ENCODE peak calls at places on chromosomes 3 and 15, in ten cellular contexts. Y is iris pigment epithelial cell; U is CD4-positive, CD25-positive, alpha-beta regulatory T cell; O is psoas muscle; N is NCI-H2081; F is activated CD4-positive, CD25-positive, alpha-beta regulatory T cell; W is NCI-H69; J is D341Med; R is RWPE1; C is NCI-H510A treated with DMSO at 0.1 percent for 48 hours. D is an unnamed sample.

GRCh38 chr3:169150874-169151273 is 512.6 kb downstream of the MECOM start:
- DNase-seq in R (no peak), J (no peak), N (no peak), O (no peak), W (no peak), F (no peak), C (no peak), U (no peak), Y (no peak), D (no peak)

GRCh38 chr3:14793126-14793857 is 25.5 kb upstream of the FGD5 start:
- DNase-seq in U (no peak), W (no peak), C (no peak), N (no peak), F (no peak), R (no peak), J (no peak), O (peak), Y (no peak), D (no peak)

GRCh38 chr3:149377408-149378111 is at the start of gene TM4SF1:
- DNase-seq in J (no peak), U (no peak), F (no peak), O (peak), W (peak), R (peak), C (no peak), N (peak), Y (peak), D (no peak)

GRCh38 chr15:68200016-68200861 is 4.9 kb downstream of the CALML4 start:
- DNase-seq in C (no peak), F (no peak), W (peak), Y (no peak), O (no peak), J (peak), U (no peak), N (no peak), R (no peak), D (no peak)

GRCh38 chr3:30597131-30597768 is 9.2 kb upstream of the TGFBR2 start:
- DNase-seq in Y (peak), C (no peak), N (no peak), O (no peak), F (no peak), R (peak), J (no peak), W (peak), U (no peak), D (no peak)

GRCh38 chr3:4972652-4973643 is 6.3 kb upstream of the BHLHE40 start:
- DNase-seq in J (no peak), O (no peak), Y (no peak), U (no peak), F (no peak), R (no peak), W (no peak), C (no peak), N (no peak), D (peak)

GRCh38 chr15:87871738-87872315 is 384.7 kb downstream of the NTRK3 start:
- DNase-seq in J (no peak), F (no peak), N (no peak), R (no peak), Y (no peak), U (no peak), C (no peak), W (no peak), O (no peak), D (no peak)

GRCh38 chr3:188634285-188634684 is 480.3 kb downstream of the LPP start:
- DNase-seq in R (no peak), F (no peak), O (no peak), N (no peak), J (no peak), Y (no peak), U (no peak), C (no peak), W (no peak), D (no peak)

GRCh38 chr3:61080737-61081445 is 170.4 kb downstream of the FHIT start:
- DNase-seq in F (no peak), C (no peak), O (no peak), U (no peak), W (peak), J (no peak), R (no peak), N (no peak), Y (no peak), D (no peak)

GRCh38 chr3:188469228-188469885 is 315.4 kb downstream of the LPP start:
- DNase-seq in W (no peak), C (no peak), J (no peak), Y (peak), R (no peak), F (no peak), U (no peak), O (no peak), N (no peak), D (no peak)

GRCh38 chr3:2247831-2248230 is 149.2 kb downstream of the CNTN4 start:
- DNase-seq in W (peak), O (no peak), N (no peak), U (no peak), F (no peak), Y (no peak), J (no peak), R (no peak), C (peak), D (no peak)

GRCh38 chr3:194104041-194104751 is 31.8 kb upstream of the HES1 start:
- DNase-seq in R (no peak), F (no peak), Y (no peak), O (no peak), W (peak), J (no peak), N (no peak), C (no peak), U (no peak), D (peak)

GRCh38 chr3:105195260-105195659 is 171.4 kb upstream of the ALCAM start:
- DNase-seq in F (no peak), O (no peak), C (no peak), R (peak), J (no peak), N (peak), U (no peak), Y (peak), W (no peak), D (no peak)

GRCh38 chr3:140455476-140455875 is 222.4 kb upstream of the TRIM42 start:
- DNase-seq in F (no peak), J (no peak), W (peak), U (no peak), Y (no peak), C (no peak), R (no peak), O (no peak), N (no peak), D (no peak)

GRCh38 chr15:69902414-69903062 is 195.2 kb downstream of the TLE3 start:
- DNase-seq in C (no peak), J (no peak), R (no peak), O (no peak), U (no peak), W (no peak), N (no peak), Y (no peak), F (no peak), D (no peak)

GRCh38 chr15:67033521-67033920 is 31.9 kb upstream of the SMAD3 start:
- DNase-seq in O (no peak), N (no peak), Y (no peak), R (no peak), J (no peak), W (no peak), U (peak), C (no peak), F (peak), D (no peak)

GRCh38 chr15:59371458-59372351 is 966 bp downstream of the MYO1E start:
- DNase-seq in R (peak), O (peak), Y (no peak), J (peak), N (peak), W (peak), U (no peak), C (peak), F (no peak), D (peak)

GRCh38 chr3:133113526-133113925 is 75.3 kb downstream of the TMEM108 start:
- DNase-seq in J (no peak), O (no peak), Y (peak), U (no peak), C (no peak), F (no peak), W (no peak), N (no peak), R (no peak), D (no peak)

GRCh38 chr15:49847937-49848823 is 227.3 kb downstream of the DTWD1 start:
- DNase-seq in J (no peak), U (no peak), N (no peak), C (no peak), W (no peak), O (no peak), R (peak), F (no peak), Y (peak), D (no peak)

GRCh38 chr3:72555714-72556113 is 292.5 kb downstream of the SHQ1 start:
- DNase-seq in F (no peak), R (no peak), O (no peak), U (no peak), J (no peak), N (no peak), W (no peak), Y (no peak), C (no peak), D (no peak)

GRCh38 chr3:102195198-102195948 is 239.4 kb upstream of the ZPLD1 start:
- DNase-seq in R (peak), J (no peak), C (peak), O (no peak), N (peak), W (peak), Y (no peak), U (no peak), F (no peak), D (no peak)

GRCh38 chr3:168926426-168926825 is 737.1 kb downstream of the MECOM start:
- DNase-seq in C (no peak), J (no peak), W (no peak), U (no peak), O (no peak), F (no peak), Y (no peak), N (no peak), R (no peak), D (no peak)

GRCh38 chr15:79244876-79245275 is 37.6 kb upstream of the ANKRD34C start:
- DNase-seq in N (no peak), C (no peak), W (no peak), O (no peak), J (no peak), R (no peak), U (no peak), Y (no peak), F (no peak), D (no peak)